ENCODE peak calls at places on chromosomes 2 and 18, in six cellular contexts. O is CD8-positive, alpha-beta memory T cell; Y is epithelial cell of esophagus; Q is cardiac fibroblast; K is HCT116; P is fibroblast of pulmonary artery. M is an unnamed sample.

GRCh38 chr2:87403893-87404175 is 344.1 kb upstream of the PLGLB2 start:
- DNase-seq in O (no peak), Y (no peak), Q (no peak), K (no peak), P (no peak), M (no peak)

GRCh38 chr2:289362-290089 is 1.6 kb upstream of the ALKAL2 start:
- DNase-seq in O (no peak), Y (peak; percentile 18), Q (no peak), K (no peak), P (peak; percentile 18), M (no peak)

GRCh38 chr2:108169982-108170625 is 69.7 kb upstream of the SULT1C3 start:
- DNase-seq in O (no peak), Y (peak; percentile 43), Q (peak; percentile 46), K (no peak), P (peak; percentile 40), M (no peak)

GRCh38 chr2:38386831-38387230 is 9.8 kb upstream of the ATL2 start:
- DNase-seq in O (no peak), Y (no peak), Q (no peak), K (no peak), P (no peak), M (no peak)

GRCh38 chr2:33210626-33211025 is 263.9 kb downstream of the LTBP1 start:
- DNase-seq in O (no peak), Y (peak; percentile 93), Q (peak; percentile 98), K (no peak), P (peak; percentile 98), M (no peak)

GRCh38 chr2:98511981-98512380 is 67.3 kb downstream of the INPP4A start:
- DNase-seq in O (no peak), Y (no peak), Q (no peak), K (no peak), P (no peak), M (no peak)

GRCh38 chr2:1769703-1770422 is 25.5 kb upstream of the PXDN start:
- DNase-seq in O (no peak), Y (peak; percentile 81), Q (peak; percentile 78), K (peak; percentile 71), P (peak; percentile 83), M (peak; percentile 24)

GRCh38 chr2:205494856-205495255 is 187.4 kb upstream of the NRP2 start:
- DNase-seq in O (no peak), Y (no peak), Q (no peak), K (no peak), P (no peak), M (no peak)

GRCh38 chr18:48931680-48932461 is 18.9 kb downstream of the SMAD7 start:
- DNase-seq in O (no peak), Y (no peak), Q (no peak), K (no peak), P (peak; percentile 16), M (no peak)

GRCh38 chr2:241744028-241744754 is 9.8 kb downstream of the D2HGDH start:
- DNase-seq in O (no peak), Y (no peak), Q (no peak), K (no peak), P (no peak), M (no peak)

GRCh38 chr2:83081835-83082522 is 1377.1 kb downstream of the SUCLG1 start:
- DNase-seq in O (no peak), Y (peak; percentile 55), Q (peak; percentile 75), K (no peak), P (peak; percentile 94), M (no peak)

GRCh38 chr2:96205238-96205637 is 3.4 kb downstream of the STARD7 start:
- DNase-seq in O (no peak), Y (peak; percentile 29), Q (peak; percentile 43), K (no peak), P (peak; percentile 26), M (no peak)

GRCh38 chr2:238010572-238010971 is 43.8 kb downstream of the UBE2F start:
- DNase-seq in O (no peak), Y (no peak), Q (no peak), K (no peak), P (no peak), M (no peak)

GRCh38 chr2:120109186-120110061 is 96.5 kb downstream of the EPB41L5 start:
- DNase-seq in O (peak; percentile 38), Y (peak; percentile 62), Q (peak; percentile 73), K (peak; percentile 12), P (peak; percentile 72), M (peak; percentile 18)

GRCh38 chr18:31317860-31318259 is at the start of gene DSG1:
- DNase-seq in O (no peak), Y (peak; percentile 45), Q (no peak), K (no peak), P (no peak), M (no peak)

GRCh38 chr2:155689791-155690190 is 642.7 kb downstream of the NR4A2 start:
- DNase-seq in O (no peak), Y (peak; percentile 3), Q (no peak), K (no peak), P (peak; percentile 0), M (no peak)

GRCh38 chr2:201472411-201472810 is 20.9 kb downstream of the STRADB start:
- DNase-seq in O (no peak), Y (peak; percentile 9), Q (peak; percentile 45), K (no peak), P (no peak), M (no peak)

GRCh38 chr2:198165289-198165688 is 360.9 kb downstream of the PLCL1 start:
- DNase-seq in O (no peak), Y (no peak), Q (no peak), K (no peak), P (no peak), M (no peak)

GRCh38 chr2:96148410-96149217 is 3.4 kb upstream of the DUSP2 start:
- DNase-seq in O (peak; percentile 99), Y (peak; percentile 87), Q (peak; percentile 89), K (peak; percentile 88), P (peak; percentile 94), M (no peak)

GRCh38 chr2:218072002-218072401 is 2.9 kb downstream of the RUFY4 start:
- DNase-seq in O (no peak), Y (no peak), Q (no peak), K (no peak), P (no peak), M (no peak)

GRCh38 chr2:60499651-60500300 is 53.7 kb downstream of the BCL11A start:
- DNase-seq in O (no peak), Y (peak; percentile 79), Q (no peak), K (no peak), P (no peak), M (no peak)

GRCh38 chr2:99085400-99085799 is 56.1 kb upstream of the C2orf15 start:
- DNase-seq in O (no peak), Y (peak; percentile 33), Q (peak; percentile 29), K (no peak), P (peak; percentile 16), M (no peak)

GRCh38 chr2:185507703-185508102 is 230.9 kb upstream of the FSIP2 start:
- DNase-seq in O (no peak), Y (peak; percentile 50), Q (no peak), K (no peak), P (no peak), M (no peak)

GRCh38 chr18:8959551-8960135 is 142.9 kb upstream of the NDUFV2 start:
- DNase-seq in O (no peak), Y (no peak), Q (no peak), K (no peak), P (no peak), M (no peak)
- H3K4me3 ChIP-seq in O (no peak overlapping the region), Y (no peak overlapping the region), Q (no peak overlapping the region), K (no peak overlapping the region), P (no peak overlapping the region), M (no peak overlapping the region)

GRCh38 chr2:236162804-236163482 is 5.2 kb downstream of the GBX2 start:
- DNase-seq in O (no peak), Y (no peak), Q (no peak), K (no peak), P (no peak), M (no peak)

GRCh38 chr2:236162031-236162803 is 6.0 kb downstream of the GBX2 start:
- DNase-seq in O (no peak), Y (peak; percentile 50), Q (no peak), K (no peak), P (no peak), M (no peak)

GRCh38 chr2:236164201-236164982 is 3.8 kb downstream of the GBX2 start:
- DNase-seq in O (no peak), Y (no peak), Q (no peak), K (no peak), P (peak; percentile 16), M (no peak)

GRCh38 chr2:236164983-236165301 is 3.2 kb downstream of the GBX2 start:
- DNase-seq in O (no peak), Y (no peak), Q (no peak), K (no peak), P (no peak), M (no peak)

DNA sequence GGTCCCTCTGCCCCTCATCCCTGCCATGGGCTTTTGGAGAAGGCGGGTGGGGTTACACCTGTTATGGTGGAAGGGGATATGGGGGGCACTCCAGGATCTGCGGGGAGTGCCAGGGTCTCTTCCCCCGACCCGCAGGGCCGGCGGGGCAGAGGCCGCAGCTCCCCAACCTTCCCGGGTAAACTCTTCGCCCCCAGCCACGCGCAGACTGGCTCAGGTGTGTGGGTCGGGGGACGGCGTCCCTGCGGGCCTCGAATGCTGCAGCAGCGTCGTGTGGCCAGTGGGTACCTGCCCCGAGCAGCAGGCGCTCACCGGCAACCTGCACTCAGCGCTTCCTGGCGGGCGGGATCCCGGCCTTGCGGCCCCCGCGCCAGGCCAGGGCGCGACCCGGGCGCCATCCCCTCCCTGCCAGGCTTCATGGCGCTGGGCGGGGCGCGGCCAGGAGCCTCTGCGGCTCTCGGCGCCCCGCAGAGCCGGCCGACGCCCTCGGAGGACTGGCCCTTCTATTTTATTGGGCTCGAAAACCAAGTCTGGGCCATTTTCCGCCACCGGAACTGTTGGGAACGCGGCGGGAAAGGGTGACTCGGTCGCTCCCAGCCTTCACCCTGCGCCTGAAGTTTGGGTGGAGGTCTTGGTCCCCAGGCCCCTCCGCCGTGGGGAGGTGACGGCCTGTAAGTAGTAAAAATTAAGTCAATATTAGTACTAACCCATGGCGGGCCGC is 4.5 kb downstream of the GBX2 start:
- DNase-seq in O (no peak), Y (no peak), Q (no peak), K (no peak), P (no peak), M (no peak)
- H3K4me3 ChIP-seq in O (no peak overlapping the region), Y (no peak overlapping the region), Q (peak overlapping the region; percentile 28), K (peak overlapping the region; percentile 51), P (peak overlapping the region; percentile 37), M (no peak overlapping the region)

DNA sequence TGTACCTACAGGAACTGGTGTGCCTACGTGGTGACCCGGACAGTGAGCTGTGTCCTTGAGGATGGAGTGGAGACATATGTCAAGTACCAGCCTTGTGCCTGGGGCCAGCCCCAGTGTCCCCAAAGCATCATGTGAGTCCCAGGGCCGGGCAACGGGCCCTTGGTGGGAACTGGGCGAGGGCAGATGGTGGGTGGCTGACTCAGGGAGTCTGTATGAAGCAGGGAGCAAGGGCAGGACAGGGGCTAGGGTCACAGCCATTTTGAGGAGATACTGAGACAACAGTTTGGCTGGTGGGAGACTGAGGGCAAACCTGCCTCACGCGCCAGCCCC is 1.7 kb downstream of the EMILIN1 start:
- DNase-seq in O (no peak), Y (no peak), Q (no peak), K (no peak), P (no peak), M (no peak)
- H3K4me3 ChIP-seq in O (no peak overlapping the region), Y (no peak overlapping the region), Q (peak overlapping the region; percentile 72), K (no peak overlapping the region), P (peak overlapping the region; percentile 90), M (no peak overlapping the region)

GRCh38 chr18:22560283-22560627 is 142.5 kb upstream of the CTAGE1 start:
- DNase-seq in O (no peak), Y (no peak), Q (no peak), K (no peak), P (no peak), M (no peak)
- H3K4me3 ChIP-seq in O (no peak overlapping the region), Y (no peak overlapping the region), Q (peak overlapping the region; percentile 52), K (peak overlapping the region; percentile 54), P (peak overlapping the region; percentile 47), M (no peak overlapping the region)

M was measured in GM12864.